ENCODE peak calls at places on chromosomes 7 and 10, in five cellular contexts. Z is psoas muscle, U is AG08395, C is neural progenitor cell, D is fibroblast of the aortic adventitia. W is an unnamed sample.

GRCh38 chr7:84669177-84669732 is 474.7 kb upstream of the SEMA3A start:
- DNase-seq in U (no peak), Z (no peak), C (no peak), D (no peak), W (no peak)

GRCh38 chr7:144399946-144400345 is 3.5 kb downstream of the NOBOX start:
- DNase-seq in C (no peak), Z (no peak), D (no peak), U (no peak), W (no peak)

GRCh38 chr7:114155106-114155765 is 236.4 kb upstream of the PPP1R3A start:
- DNase-seq in Z (no peak), U (no peak), C (no peak), D (no peak), W (no peak)

GRCh38 chr7:124152859-124153692 is 120.2 kb upstream of the TMEM229A start:
- DNase-seq in Z (no peak), C (peak), D (peak), U (peak), W (peak)

GRCh38 chr7:86932038-86932512 is 127.4 kb downstream of the ELAPOR2 start:
- DNase-seq in C (no peak), Z (no peak), U (peak), D (peak), W (peak)

GRCh38 chr10:11721813-11722212 is 20.4 kb upstream of the ECHDC3 start:
- DNase-seq in U (no peak), C (no peak), Z (no peak), D (no peak), W (no peak)

GRCh38 chr7:140635821-140636220 is 4.8 kb downstream of the DENND2A start:
- DNase-seq in D (no peak), C (no peak), U (no peak), Z (no peak), W (no peak)

GRCh38 chr7:70595741-70596574 is 536.0 kb upstream of the GALNT17 start:
- DNase-seq in D (no peak), C (peak), Z (no peak), U (no peak), W (peak)

GRCh38 chr7:128827248-128827958 is 2.8 kb upstream of the FLNC start:
- DNase-seq in U (peak), D (peak), Z (peak), C (peak), W (peak)

GRCh38 chr10:131788386-131788785 is 112.4 kb upstream of the PPP2R2D start:
- DNase-seq in Z (no peak), C (no peak), D (no peak), U (no peak), W (no peak)

GRCh38 chr7:117993377-117994003 is 120.2 kb upstream of the CTTNBP2 start:
- DNase-seq in U (no peak), Z (no peak), C (peak), D (peak), W (peak)

GRCh38 chr10:100186813-100187212 is 984 bp upstream of the ERLIN1 start:
- DNase-seq in C (peak), D (no peak), Z (peak), U (no peak), W (peak)

GRCh38 chr10:92790449-92790848 is 57.9 kb upstream of the EXOC6 start:
- DNase-seq in C (no peak), U (no peak), Z (no peak), D (no peak), W (no peak)

GRCh38 chr10:96380821-96381220 is 22.0 kb upstream of the OPALIN start:
- DNase-seq in D (no peak), Z (no peak), U (peak), C (no peak), W (peak)

GRCh38 chr7:148556892-148557291 is 33.7 kb upstream of the C7orf33 start:
- DNase-seq in Z (no peak), D (no peak), C (no peak), U (no peak), W (no peak)

GRCh38 chr10:74585231-74586087 is 240.9 kb upstream of the KAT6B start:
- DNase-seq in U (no peak), Z (no peak), D (no peak), C (peak), W (no peak)

GRCh38 chr7:148664319-148664718 is 34.4 kb upstream of the CUL1 start:
- DNase-seq in U (peak), C (no peak), D (peak), Z (peak), W (no peak)

GRCh38 chr7:151046603-151047573 is 1.4 kb upstream of the ASIC3 start:
- DNase-seq in D (peak), C (no peak), Z (peak), U (peak), W (peak)

GRCh38 chr10:47059606-47060311 is 148.5 kb downstream of the PTPN20 start:
- DNase-seq in U (no peak), D (no peak), Z (no peak), C (no peak), W (no peak)

W was measured in MG63.